ENCODE peak calls at places on chromosomes 13 and 19, in five cellular contexts. N, Z, B, W and L are unnamed samples.

GRCh38 chr13:103006706-103007426 is 59.4 kb downstream of the SLC10A2 start:
- DNase-seq in N (no peak), B (no peak), W (no peak), Z (no peak), L (no peak)

GRCh38 chr19:50489461-50490011 is 12.9 kb upstream of the GARIN5A start:
- DNase-seq in Z (no peak), B (no peak), W (no peak), N (no peak), L (no peak)

GRCh38 chr13:24050292-24050711 is 110.2 kb upstream of the SPATA13 start:
- DNase-seq in W (peak; percentile 70), N (no peak), B (no peak), Z (peak; percentile 54), L (peak; percentile 69)

GRCh38 chr13:111397202-111397880 is 76.9 kb downstream of the TEX29 start:
- DNase-seq in N (no peak), W (peak; percentile 10), Z (no peak), B (no peak), L (no peak)

GRCh38 chr19:49987159-49987698 is 26.3 kb upstream of the SIGLEC11 start:
- DNase-seq in N (peak; percentile 91), W (peak; percentile 84), B (peak; percentile 74), Z (peak; percentile 94), L (peak; percentile 95)

GRCh38 chr19:50723069-50723468 is at the start of gene CLEC11A:
- DNase-seq in W (no peak), N (no peak), Z (no peak), B (peak; percentile 55), L (peak; percentile 81)

GRCh38 chr19:6073858-6074708 is 36.2 kb downstream of the RFX2 start:
- DNase-seq in Z (no peak), N (no peak), W (no peak), B (no peak), L (no peak)

GRCh38 chr13:90801621-90802020 is 545.9 kb upstream of the MIR17HG start:
- DNase-seq in N (no peak), B (no peak), W (no peak), Z (no peak), L (no peak)

GRCh38 chr13:40430234-40430633 is 236.2 kb downstream of the FOXO1 start:
- DNase-seq in W (no peak), Z (peak; percentile 63), B (no peak), N (no peak), L (no peak)

GRCh38 chr19:35262101-35262761 is 6.5 kb upstream of the USF2 start:
- DNase-seq in W (peak; percentile 63), N (no peak), B (no peak), Z (peak; percentile 17), L (no peak)

DNA sequence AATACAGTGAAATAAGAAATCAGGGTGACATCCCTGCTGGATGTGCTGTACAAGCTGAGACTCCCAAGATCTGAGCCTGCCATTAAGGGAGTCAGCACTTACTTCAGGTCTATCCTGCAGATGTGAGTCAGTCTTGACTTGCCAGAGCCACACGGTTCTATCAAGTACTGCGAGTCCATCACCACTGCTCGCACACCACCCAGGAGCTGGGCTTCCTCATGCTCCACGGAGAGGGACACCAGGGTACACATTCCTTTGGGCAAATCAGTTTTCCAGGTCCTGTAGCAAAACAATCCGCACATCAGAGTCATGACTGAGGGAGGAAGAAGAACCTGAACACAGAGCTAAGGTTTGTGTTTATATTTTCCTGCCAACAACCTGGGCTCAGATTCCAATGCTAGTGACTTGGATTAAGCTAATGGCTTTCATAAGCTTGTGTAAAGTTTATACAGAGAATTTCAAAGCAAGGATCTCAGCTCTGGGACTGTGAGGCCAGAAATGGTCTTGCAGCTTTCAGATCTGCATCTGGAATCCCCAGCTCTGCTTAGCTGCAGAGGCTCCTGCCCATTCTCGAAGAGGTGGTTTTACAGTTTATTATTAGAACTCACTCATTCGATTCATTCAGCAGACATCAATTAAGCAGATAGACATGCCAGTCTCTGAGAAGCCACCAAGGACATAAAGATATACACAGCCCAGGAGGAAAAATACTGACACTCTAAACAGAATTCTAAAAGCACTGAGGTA is 90.6 kb downstream of the KL start:
- DNase-seq in B (no peak), Z (no peak), N (no peak), W (no peak), L (no peak)
- H3K4me3 ChIP-seq in B (no peak overlapping the region), Z (no peak overlapping the region), N (no peak overlapping the region), W (no peak overlapping the region), L (no peak overlapping the region)

DNA sequence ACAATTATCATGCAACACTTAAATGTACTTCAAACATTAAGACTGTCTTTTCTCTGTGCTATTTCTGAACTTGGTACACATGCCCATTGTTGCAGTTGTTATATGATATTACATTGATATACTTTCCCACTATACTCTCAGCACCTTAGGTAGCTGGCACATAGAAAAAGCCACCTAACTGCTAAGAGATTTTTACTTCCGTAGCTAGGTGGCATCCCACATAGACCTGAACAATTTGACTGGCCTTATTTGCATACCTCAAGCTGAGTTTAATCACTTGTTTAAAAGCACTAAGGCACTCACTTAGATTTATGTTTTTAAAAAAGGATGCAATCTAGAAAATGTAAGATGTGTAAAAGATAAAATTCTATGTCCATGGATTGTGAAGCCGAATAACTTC is 194.2 kb downstream of the POU4F1 start:
- DNase-seq in B (no peak), W (no peak), N (peak; percentile 11), Z (no peak), L (no peak)
- TF ChIP-seq CTCF in B (no peak), W (no peak), N (peak; percentile 28), Z (no peak), L (no peak)

GRCh38 chr19:5045956-5046338 is 77.0 kb downstream of the KDM4B start:
- DNase-seq in Z (peak; percentile 40), W (peak; percentile 67), B (no peak), N (no peak), L (no peak)
- H3K4me3 ChIP-seq in Z (no peak overlapping the region), W (no peak overlapping the region), B (no peak overlapping the region), N (no peak overlapping the region), L (no peak overlapping the region)

DNA sequence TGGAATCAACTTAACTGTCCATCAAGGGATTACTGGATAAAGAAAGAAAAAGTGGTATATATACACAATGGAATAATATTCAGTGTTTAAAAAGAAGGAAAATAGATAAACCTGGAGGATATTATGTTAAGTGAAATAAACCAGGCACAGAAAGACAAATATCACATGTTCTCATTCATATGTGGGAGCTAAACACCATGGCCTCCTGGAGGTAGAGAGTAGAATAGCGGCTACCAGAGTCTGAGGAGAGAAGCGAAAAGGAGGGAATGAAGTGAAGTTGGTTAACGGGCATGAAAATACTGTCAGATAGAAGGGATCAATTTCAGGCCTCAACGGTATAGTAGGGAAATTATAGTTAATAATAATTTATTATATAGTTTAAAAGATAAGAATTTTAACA is 147.5 kb upstream of the OBI1 start:
- DNase-seq in N (no peak), Z (no peak), W (no peak), B (no peak), L (no peak)
- TF ChIP-seq CTCF in N (peak; percentile 33), Z (peak; percentile 11), W (no peak), B (peak; percentile 57), L (peak; percentile 3)

DNA sequence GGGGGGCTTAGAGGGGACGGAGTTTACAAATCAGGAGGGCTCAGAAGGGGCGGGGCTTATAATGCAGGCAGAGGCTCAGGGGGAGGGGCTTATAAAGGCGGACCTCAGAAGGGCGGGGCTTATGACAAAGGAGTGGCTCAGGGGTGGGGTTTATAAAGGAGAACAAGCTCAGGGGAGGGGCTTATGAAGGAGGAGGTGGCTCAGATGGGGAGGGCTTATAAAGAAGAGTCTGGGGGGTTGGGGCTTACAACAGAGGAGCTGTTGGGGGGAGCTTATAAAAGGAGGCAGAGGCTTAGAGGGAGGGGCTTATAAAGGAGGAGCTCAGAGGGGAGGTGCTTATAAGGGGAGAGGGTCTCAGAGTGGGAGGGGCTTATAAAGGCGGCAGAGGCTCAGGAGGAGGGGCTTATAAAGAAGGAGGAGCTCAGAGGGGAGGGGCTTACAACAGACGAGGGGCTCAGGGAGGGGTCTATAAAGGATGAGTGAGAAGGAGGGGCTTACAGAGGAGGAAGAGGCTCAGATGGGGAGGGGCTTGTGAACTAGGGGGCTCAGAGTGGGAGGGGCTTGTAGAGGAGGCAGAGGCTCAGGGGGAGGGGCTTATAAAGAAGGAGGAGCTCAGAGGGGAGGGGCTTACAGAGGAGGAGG is 1.0 kb downstream of the SMIM24 start:
- DNase-seq in N (peak; percentile 26), B (no peak), W (peak; percentile 40), Z (no peak), L (no peak)
- H3K4me3 ChIP-seq in N (no peak overlapping the region), B (no peak overlapping the region), W (peak overlapping the region; percentile 32), Z (no peak overlapping the region), L (no peak overlapping the region)

GRCh38 chr13:100146534-100146933 is 57.6 kb downstream of the PCCA start:
- DNase-seq in Z (no peak), W (no peak), N (no peak), B (no peak), L (no peak)
- TF ChIP-seq CTCF in Z (no peak), W (no peak), N (no peak), B (no peak), L (no peak)

GRCh38 chr19:42069619-42070293 is at the start of gene GRIK5:
- DNase-seq in W (no peak), Z (no peak), N (no peak), B (no peak), L (no peak)
- H3K4me3 ChIP-seq in W (peak within 1 kb of the TSS; percentile 45), Z (no peak within 1 kb of the TSS), N (no peak within 1 kb of the TSS), B (no peak within 1 kb of the TSS), L (no peak within 1 kb of the TSS)